ENCODE peak calls at places on chromosomes 1 and 21, in five cellular contexts. One of them, this sample, is unnamed.

GRCh38 chr1:204659061-204659460 is 26.5 kb downstream of the LRRN2 start:
- DNase-seq in skeletal muscle cell: no peak
- DNase-seq in T-helper 2 cell: no peak
- DNase-seq in AG08396: no peak
- DNase-seq in stomach: no peak
- DNase-seq in this sample: no peak

GRCh38 chr1:152459596-152460528 is 45.8 kb upstream of the CRNN start:
- DNase-seq in stomach: peak
- DNase-seq in skeletal muscle cell: peak
- DNase-seq in AG08396: peak
- DNase-seq in T-helper 2 cell: peak
- DNase-seq in this sample: peak

GRCh38 chr1:155192346-155193274 is 15.1 kb downstream of the THBS3 start:
- DNase-seq in T-helper 2 cell: no peak
- DNase-seq in AG08396: no peak
- DNase-seq in skeletal muscle cell: no peak
- DNase-seq in stomach: peak
- DNase-seq in this sample: no peak

GRCh38 chr1:46341222-46342083 is 846 bp downstream of the NSUN4 start:
- DNase-seq in stomach: no peak
- DNase-seq in T-helper 2 cell: no peak
- DNase-seq in AG08396: no peak
- DNase-seq in skeletal muscle cell: no peak
- DNase-seq in this sample: no peak

GRCh38 chr1:36149973-36150295 is 648 bp upstream of the TRAPPC3 start:
- DNase-seq in T-helper 2 cell: no peak
- DNase-seq in stomach: no peak
- DNase-seq in AG08396: no peak
- DNase-seq in skeletal muscle cell: no peak
- DNase-seq in this sample: no peak

GRCh38 chr1:145985502-145986439 is 10.6 kb downstream of the TXNIP start:
- DNase-seq in AG08396: peak
- DNase-seq in stomach: peak
- DNase-seq in skeletal muscle cell: peak
- DNase-seq in T-helper 2 cell: no peak
- DNase-seq in this sample: peak

GRCh38 chr1:213512316-213512715 is 461.3 kb downstream of the RPS6KC1 start:
- DNase-seq in AG08396: no peak
- DNase-seq in T-helper 2 cell: no peak
- DNase-seq in stomach: no peak
- DNase-seq in skeletal muscle cell: no peak
- DNase-seq in this sample: no peak

GRCh38 chr1:59081795-59082194 is 215.1 kb upstream of the FGGY start:
- DNase-seq in T-helper 2 cell: no peak
- DNase-seq in AG08396: no peak
- DNase-seq in skeletal muscle cell: no peak
- DNase-seq in stomach: no peak
- DNase-seq in this sample: no peak

GRCh38 chr1:198734323-198735008 is 95.6 kb downstream of the PTPRC start:
- DNase-seq in AG08396: no peak
- DNase-seq in stomach: no peak
- DNase-seq in T-helper 2 cell: no peak
- DNase-seq in skeletal muscle cell: no peak
- DNase-seq in this sample: no peak

GRCh38 chr1:167601442-167602380 is 28.3 kb upstream of the RCSD1 start:
- DNase-seq in skeletal muscle cell: no peak
- DNase-seq in T-helper 2 cell: no peak
- DNase-seq in stomach: peak
- DNase-seq in AG08396: no peak
- DNase-seq in this sample: peak

GRCh38 chr21:42576639-42577038 is 63.0 kb downstream of the SLC37A1 start:
- DNase-seq in T-helper 2 cell: no peak
- DNase-seq in AG08396: no peak
- DNase-seq in stomach: no peak
- DNase-seq in skeletal muscle cell: no peak
- DNase-seq in this sample: no peak

GRCh38 chr1:87600848-87601247 is 272.2 kb downstream of the LMO4 start:
- DNase-seq in T-helper 2 cell: no peak
- DNase-seq in skeletal muscle cell: no peak
- DNase-seq in stomach: no peak
- DNase-seq in AG08396: no peak
- DNase-seq in this sample: no peak

GRCh38 chr1:31910933-31911332 is 27.2 kb downstream of the PTP4A2 start:
- DNase-seq in AG08396: no peak
- DNase-seq in skeletal muscle cell: no peak
- DNase-seq in stomach: no peak
- DNase-seq in T-helper 2 cell: no peak
- DNase-seq in this sample: no peak

GRCh38 chr1:153190373-153190772 is 12.9 kb upstream of the LELP1 start:
- DNase-seq in AG08396: no peak
- DNase-seq in skeletal muscle cell: no peak
- DNase-seq in T-helper 2 cell: no peak
- DNase-seq in stomach: no peak
- DNase-seq in this sample: no peak

GRCh38 chr1:245771521-245772281 is 616.9 kb downstream of the KIF26B start:
- DNase-seq in AG08396: peak
- DNase-seq in T-helper 2 cell: no peak
- DNase-seq in skeletal muscle cell: peak
- DNase-seq in stomach: no peak
- DNase-seq in this sample: no peak

GRCh38 chr1:10528066-10529014 is 53.6 kb downstream of the PEX14 start:
- DNase-seq in skeletal muscle cell: peak
- DNase-seq in AG08396: peak
- DNase-seq in stomach: peak
- DNase-seq in T-helper 2 cell: no peak
- DNase-seq in this sample: no peak

GRCh38 chr1:24266398-24266941 is 52.7 kb upstream of the GRHL3 start:
- DNase-seq in stomach: no peak
- DNase-seq in AG08396: peak
- DNase-seq in skeletal muscle cell: peak
- DNase-seq in T-helper 2 cell: no peak
- DNase-seq in this sample: no peak

GRCh38 chr21:39386194-39386593 is 37.3 kb upstream of the HMGN1 start:
- DNase-seq in stomach: peak
- DNase-seq in T-helper 2 cell: no peak
- DNase-seq in skeletal muscle cell: no peak
- DNase-seq in AG08396: no peak
- DNase-seq in this sample: no peak

GRCh38 chr21:38995071-38995669 is 188.1 kb downstream of the PSMG1 start:
- DNase-seq in T-helper 2 cell: no peak
- DNase-seq in AG08396: no peak
- DNase-seq in stomach: no peak
- DNase-seq in skeletal muscle cell: no peak
- DNase-seq in this sample: no peak

GRCh38 chr1:56168176-56168575 is 411.2 kb downstream of the PLPP3 start:
- DNase-seq in AG08396: no peak
- DNase-seq in stomach: no peak
- DNase-seq in skeletal muscle cell: no peak
- DNase-seq in T-helper 2 cell: no peak
- DNase-seq in this sample: no peak

This sample was measured in Right ventricle myocardium inferior.